ENCODE peak calls at places on chromosomes 1 and 21, in eight cellular contexts. T is tibial nerve, U is PC-9, F is fibroblast of lung, R is AG10803, V is body of pancreas, M is Caco-2, E is astrocyte of the spinal cord. I is an unnamed sample.

GRCh38 chr1:20271498-20272400 is 18.9 kb upstream of the VWA5B1 start:
- DNase-seq in T (no peak), U (no peak), F (no peak), R (no peak), V (no peak), M (no peak), E (no peak), I (no peak)

GRCh38 chr1:1325288-1326074 is 879 bp downstream of the CPTP start:
- DNase-seq in T (no peak), U (peak), F (no peak), R (no peak), V (peak), M (no peak), E (no peak), I (no peak)

GRCh38 chr21:24941316-24942185 is 665.7 kb downstream of the MRPL39 start:
- DNase-seq in T (no peak), U (no peak), F (peak), R (no peak), V (no peak), M (no peak), E (peak), I (no peak)

GRCh38 chr1:150280138-150280707 is 2.1 kb upstream of the CIART start:
- DNase-seq in T (no peak), U (no peak), F (no peak), R (no peak), V (no peak), M (no peak), E (no peak), I (no peak)

GRCh38 chr1:87942165-87942564 is 613.5 kb downstream of the LMO4 start:
- DNase-seq in T (peak), U (no peak), F (no peak), R (peak), V (no peak), M (no peak), E (no peak), I (no peak)

GRCh38 chr1:30274937-30275621 is 448.3 kb downstream of the MATN1 start:
- DNase-seq in T (no peak), U (no peak), F (no peak), R (no peak), V (no peak), M (no peak), E (no peak), I (no peak)

GRCh38 chr1:21175670-21176581 is 771 bp downstream of the EIF4G3 start:
- DNase-seq in T (no peak), U (no peak), F (no peak), R (no peak), V (peak), M (peak), E (peak), I (no peak)

GRCh38 chr1:153789478-153790148 is 14.4 kb downstream of the SLC27A3 start:
- DNase-seq in T (no peak), U (no peak), F (no peak), R (no peak), V (peak), M (no peak), E (no peak), I (no peak)

GRCh38 chr1:54462597-54463258 is 56.5 kb upstream of the SSBP3 start:
- DNase-seq in T (no peak), U (no peak), F (no peak), R (no peak), V (no peak), M (no peak), E (no peak), I (no peak)

GRCh38 chr1:153572569-153573015 is 6.9 kb upstream of the S100A2 start:
- DNase-seq in T (peak), U (peak), F (peak), R (peak), V (peak), M (peak), E (peak), I (peak)

GRCh38 chr21:41373769-41374168 is 11.9 kb downstream of the MX2 start:
- DNase-seq in T (no peak), U (no peak), F (no peak), R (no peak), V (no peak), M (no peak), E (no peak), I (no peak)

GRCh38 chr1:209038316-209038715 is 545.2 kb upstream of the CAMK1G start:
- DNase-seq in T (no peak), U (no peak), F (no peak), R (no peak), V (no peak), M (no peak), E (no peak), I (no peak)

GRCh38 chr1:46801323-46802055 is 2.6 kb downstream of the CYP4B1 start:
- DNase-seq in T (no peak), U (no peak), F (no peak), R (no peak), V (no peak), M (no peak), E (no peak), I (no peak)

GRCh38 chr1:223500560-223501425 is 107.6 kb downstream of the CCDC185 start:
- DNase-seq in T (no peak), U (peak), F (peak), R (peak), V (no peak), M (no peak), E (peak), I (peak)

GRCh38 chr1:11682799-11683198 is 1.9 kb upstream of the MAD2L2 start:
- DNase-seq in T (no peak), U (no peak), F (no peak), R (no peak), V (no peak), M (no peak), E (peak), I (no peak)

GRCh38 chr1:110384581-110385321 is 6.1 kb downstream of the SLC16A4 start:
- DNase-seq in T (no peak), U (no peak), F (no peak), R (no peak), V (no peak), M (no peak), E (no peak), I (no peak)

GRCh38 chr21:37787456-37787855 is 128.8 kb downstream of the KCNJ6 start:
- DNase-seq in T (no peak), U (no peak), F (peak), R (peak), V (no peak), M (no peak), E (peak), I (peak)

GRCh38 chr1:81414417-81415087 is 386.2 kb upstream of the ADGRL2 start:
- DNase-seq in T (peak), U (no peak), F (peak), R (peak), V (peak), M (peak), E (no peak), I (peak)

GRCh38 chr1:53332833-53333232 is 5.0 kb upstream of the LRP8 start:
- DNase-seq in T (no peak), U (no peak), F (no peak), R (no peak), V (peak), M (no peak), E (no peak), I (no peak)

GRCh38 chr1:10074059-10074854 is 41.5 kb downstream of the UBE4B start:
- DNase-seq in T (no peak), U (peak), F (peak), R (peak), V (no peak), M (no peak), E (peak), I (peak)

GRCh38 chr1:116218922-116219321 is 107.7 kb downstream of the MAB21L3 start:
- DNase-seq in T (no peak), U (no peak), F (no peak), R (no peak), V (peak), M (no peak), E (no peak), I (no peak)

GRCh38 chr21:37620401-37620800 is 253.8 kb downstream of the DYRK1A start:
- DNase-seq in T (no peak), U (no peak), F (peak), R (peak), V (no peak), M (no peak), E (no peak), I (no peak)

GRCh38 chr1:163188947-163189346 is 13.8 kb downstream of the RGS5 start:
- DNase-seq in T (no peak), U (no peak), F (no peak), R (no peak), V (no peak), M (no peak), E (no peak), I (no peak)

GRCh38 chr1:165960136-165960535 is 132.7 kb downstream of the UCK2 start:
- DNase-seq in T (no peak), U (no peak), F (no peak), R (peak), V (no peak), M (no peak), E (no peak), I (no peak)

GRCh38 chr1:203569490-203570318 is 56.9 kb upstream of the ATP2B4 start:
- DNase-seq in T (no peak), U (peak), F (no peak), R (no peak), V (no peak), M (no peak), E (peak), I (no peak)

GRCh38 chr1:84143796-84144565 is at the start of gene PRKACB:
- DNase-seq in T (no peak), U (no peak), F (peak), R (peak), V (no peak), M (no peak), E (peak), I (peak)

GRCh38 chr1:10378071-10378841 is 20.6 kb upstream of the PGD start:
- DNase-seq in T (no peak), U (peak), F (peak), R (peak), V (no peak), M (peak), E (peak), I (no peak)

GRCh38 chr1:24483441-24483840 is 19.2 kb upstream of the RCAN3 start:
- DNase-seq in T (no peak), U (no peak), F (no peak), R (no peak), V (no peak), M (no peak), E (no peak), I (no peak)

GRCh38 chr1:240107058-240107684 is 15.5 kb downstream of the FMN2 start:
- DNase-seq in T (no peak), U (no peak), F (peak), R (peak), V (no peak), M (no peak), E (peak), I (peak)

GRCh38 chr1:53278294-53278693 is 40.0 kb upstream of the MAGOH start:
- DNase-seq in T (peak), U (no peak), F (peak), R (no peak), V (peak), M (peak), E (no peak), I (no peak)

GRCh38 chr1:212612251-212612961 is 3.8 kb downstream of the ATF3 start:
- DNase-seq in T (no peak), U (no peak), F (no peak), R (no peak), V (no peak), M (no peak), E (no peak), I (no peak)

GRCh38 chr1:232940262-232940661 is 10.1 kb upstream of the NTPCR start:
- DNase-seq in T (no peak), U (no peak), F (no peak), R (no peak), V (no peak), M (no peak), E (no peak), I (no peak)

GRCh38 chr1:223887724-223888428 is 42.1 kb upstream of the TP53BP2 start:
- DNase-seq in T (no peak), U (peak), F (peak), R (peak), V (peak), M (no peak), E (peak), I (peak)

GRCh38 chr1:155071701-155072100 is 6.9 kb upstream of the EFNA3 start:
- DNase-seq in T (no peak), U (no peak), F (no peak), R (no peak), V (no peak), M (no peak), E (no peak), I (no peak)

GRCh38 chr1:155069551-155070391 is 6.2 kb downstream of the EFNA4 start:
- DNase-seq in T (no peak), U (no peak), F (no peak), R (no peak), V (no peak), M (no peak), E (no peak), I (no peak)

GRCh38 chr1:155072531-155073289 is 5.9 kb upstream of the EFNA3 start:
- DNase-seq in T (no peak), U (no peak), F (no peak), R (no peak), V (no peak), M (no peak), E (no peak), I (no peak)

GRCh38 chr1:155070392-155070700 is 6.8 kb downstream of the EFNA4 start:
- DNase-seq in T (no peak), U (no peak), F (no peak), R (no peak), V (no peak), M (no peak), E (no peak), I (no peak)

GRCh38 chr1:155070721-155071556 is 7.4 kb downstream of the EFNA4 start:
- DNase-seq in T (no peak), U (peak), F (peak), R (peak), V (peak), M (peak), E (peak), I (no peak)
- TF ChIP-seq CTCF in T (peak), U (peak), F (peak), R (peak), V (peak), M (peak), E (peak), I (peak)

DNA sequence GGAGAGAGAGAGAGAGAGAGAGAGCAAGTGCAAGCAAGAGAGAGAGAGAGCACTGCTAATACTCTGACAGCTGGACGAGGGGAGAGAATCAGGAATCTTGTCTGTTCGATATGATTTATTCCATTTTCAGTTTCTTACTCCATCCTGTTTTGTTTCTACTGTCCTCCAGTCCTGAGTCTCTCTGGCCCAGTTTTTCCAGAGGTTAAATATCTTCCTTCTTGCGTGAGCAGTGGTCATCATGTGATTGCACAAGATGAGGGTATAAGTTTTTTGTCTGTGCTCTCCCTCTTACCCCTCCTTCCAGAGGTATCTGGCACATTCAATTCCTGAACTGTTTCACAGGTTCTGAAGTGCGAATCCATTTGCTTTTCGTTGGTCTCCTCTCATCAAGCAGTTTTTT is 16.8 kb downstream of the UBE2U start:
- DNase-seq in T (no peak), U (no peak), F (peak), R (peak), V (no peak), M (no peak), E (no peak), I (no peak)
- TF ChIP-seq CTCF in T (no peak), U (no peak), F (no peak), R (no peak), V (no peak), M (no peak), E (no peak), I (no peak)

GRCh38 chr1:58782308-58783089 is 1.3 kb downstream of the JUN start:
- DNase-seq in T (peak), U (peak), F (peak), R (peak), V (peak), M (peak), E (no peak), I (no peak)
- TF ChIP-seq CTCF in T (no peak), U (no peak), F (no peak), R (no peak), V (no peak), M (no peak), E (peak), I (no peak)

GRCh38 chr1:119139393-119139792 is 1.1 kb downstream of the WARS2 start:
- DNase-seq in T (no peak), U (no peak), F (no peak), R (no peak), V (no peak), M (no peak), E (no peak), I (no peak)

GRCh38 chr1:119141660-119142059 is 1.2 kb upstream of the WARS2 start:
- DNase-seq in T (no peak), U (no peak), F (no peak), R (no peak), V (no peak), M (no peak), E (no peak), I (no peak)

GRCh38 chr1:119139857-119140176 is 636 bp downstream of the WARS2 start:
- DNase-seq in T (peak), U (no peak), F (no peak), R (no peak), V (no peak), M (no peak), E (no peak), I (no peak)

GRCh38 chr1:119141020-119141424 is 569 bp upstream of the WARS2 start:
- DNase-seq in T (peak), U (peak), F (peak), R (peak), V (peak), M (peak), E (no peak), I (no peak)

DNA sequence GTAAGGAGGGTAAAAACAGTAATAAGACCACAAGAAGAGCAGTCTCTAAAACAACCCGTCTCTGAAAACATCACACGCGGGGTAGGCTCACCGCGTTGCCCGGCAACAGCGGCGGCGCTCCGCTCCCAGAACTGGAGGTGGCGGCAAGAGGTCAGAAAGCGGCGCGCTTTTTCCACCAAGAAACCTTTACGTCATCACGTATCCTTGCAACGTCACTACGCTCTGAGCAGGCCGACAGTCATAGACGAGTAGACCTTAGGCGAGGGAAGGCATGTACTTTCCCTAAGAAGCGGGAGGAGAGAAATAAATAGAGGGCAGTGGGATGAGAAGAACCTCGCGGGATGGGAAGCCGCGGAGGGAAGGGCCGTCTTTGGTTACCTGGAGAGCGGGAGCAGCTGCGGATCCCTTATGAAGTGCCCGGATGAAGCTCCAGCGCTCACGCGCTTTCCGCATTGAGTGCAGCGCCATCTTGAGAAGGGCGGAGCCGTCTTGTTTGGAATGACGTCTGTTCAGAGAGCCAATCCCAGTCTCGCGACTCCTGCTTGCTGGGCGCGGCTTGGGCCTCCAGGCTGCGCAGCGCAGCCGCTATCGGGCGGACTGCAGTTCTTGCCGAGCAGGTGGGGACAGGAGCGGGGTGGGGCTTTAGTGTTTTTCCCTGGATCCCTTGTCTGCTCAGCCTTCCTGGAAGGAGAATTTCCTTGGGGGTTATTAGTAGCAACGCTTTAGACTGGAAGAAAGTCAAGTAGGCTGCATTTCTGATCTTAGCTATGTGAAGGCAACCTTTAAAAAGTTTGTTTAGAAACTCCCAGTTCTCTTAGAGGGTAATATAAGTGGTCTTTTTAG is at the start of gene WARS2:
- DNase-seq in T (peak), U (peak), F (peak), R (peak), V (peak), M (peak), E (peak), I (peak)
- TF ChIP-seq CTCF in T (peak), U (no peak), F (no peak), R (peak), V (no peak), M (no peak), E (no peak), I (no peak)

GRCh38 chr1:3530086-3530930 is 75.8 kb downstream of the ARHGEF16 start:
- DNase-seq in T (no peak), U (peak), F (no peak), R (no peak), V (peak), M (peak), E (no peak), I (no peak)

GRCh38 chr1:3533051-3534048 is 78.0 kb downstream of the MEGF6 start:
- DNase-seq in T (no peak), U (no peak), F (no peak), R (no peak), V (no peak), M (no peak), E (no peak), I (no peak)

GRCh38 chr1:3529099-3529729 is 74.7 kb downstream of the ARHGEF16 start:
- DNase-seq in T (no peak), U (no peak), F (no peak), R (no peak), V (peak), M (no peak), E (no peak), I (no peak)

GRCh38 chr1:3530931-3531818 is 76.7 kb downstream of the ARHGEF16 start:
- DNase-seq in T (peak), U (peak), F (peak), R (peak), V (peak), M (peak), E (peak), I (peak)

GRCh38 chr1:3531928-3532327 is 77.5 kb downstream of the ARHGEF16 start:
- DNase-seq in T (no peak), U (no peak), F (no peak), R (no peak), V (no peak), M (no peak), E (no peak), I (no peak)
- TF ChIP-seq CTCF in T (no peak), U (no peak), F (no peak), R (no peak), V (no peak), M (no peak), E (no peak), I (no peak)

GRCh38 chr1:227942716-227943261 is 4.9 kb downstream of the WNT9A start:
- DNase-seq in T (peak), U (no peak), F (no peak), R (no peak), V (peak), M (no peak), E (no peak), I (no peak)

GRCh38 chr1:227940791-227941241 is 6.9 kb downstream of the WNT9A start:
- DNase-seq in T (peak), U (no peak), F (no peak), R (no peak), V (no peak), M (no peak), E (no peak), I (no peak)

GRCh38 chr1:227943354-227943753 is 4.4 kb downstream of the WNT9A start:
- DNase-seq in T (no peak), U (no peak), F (no peak), R (no peak), V (no peak), M (no peak), E (no peak), I (no peak)

GRCh38 chr1:227941509-227942020 is 6.2 kb downstream of the WNT9A start:
- DNase-seq in T (peak), U (no peak), F (no peak), R (no peak), V (peak), M (no peak), E (no peak), I (no peak)

GRCh38 chr1:227942021-227942715 is 5.6 kb downstream of the WNT9A start:
- DNase-seq in T (peak), U (no peak), F (no peak), R (no peak), V (peak), M (peak), E (no peak), I (no peak)
- TF ChIP-seq CTCF in T (no peak), U (no peak), F (peak), R (no peak), V (no peak), M (no peak), E (peak), I (peak)

GRCh38 chr1:199116488-199116887 is 477.6 kb downstream of the PTPRC start:
- DNase-seq in T (no peak), U (no peak), F (no peak), R (no peak), V (no peak), M (no peak), E (no peak), I (no peak)

GRCh38 chr1:199112365-199112764 is 473.5 kb downstream of the PTPRC start:
- DNase-seq in T (no peak), U (no peak), F (no peak), R (no peak), V (no peak), M (no peak), E (no peak), I (no peak)

GRCh38 chr1:199113265-199113869 is 474.5 kb downstream of the PTPRC start:
- DNase-seq in T (no peak), U (no peak), F (peak), R (peak), V (peak), M (peak), E (peak), I (peak)
- TF ChIP-seq CTCF in T (no peak), U (peak), F (peak), R (peak), V (peak), M (peak), E (peak), I (peak)

GRCh38 chr1:8814870-8815269 is 2.6 kb downstream of the RERE start:
- DNase-seq in T (no peak), U (no peak), F (no peak), R (no peak), V (peak), M (peak), E (no peak), I (no peak)
- TF ChIP-seq CTCF in T (peak), U (no peak), F (no peak), R (no peak), V (peak), M (no peak), E (no peak), I (no peak)

I was measured in HFF-Myc.